ENCODE peak calls at places on chromosomes 12 and 14, in nine cellular contexts. W is tibial artery; P is CD4-positive, alpha-beta memory T cell; F is thoracic aorta; U is astrocyte; S is esophagus muscularis mucosa; K is CD8-positive, alpha-beta T cell; T is psoas muscle; H is cardiac muscle cell. E is an unnamed sample. For H3K9me3, the result is how much of the 10 kb centered on the place peaks cover.

GRCh38 chr14:69877492-69877891 is 1.7 kb upstream of the SMOC1 start:
- DNase-seq in W (no peak), P (no peak), F (no peak), U (no peak), S (no peak), K (no peak), T (no peak), H (peak), E (no peak)

GRCh38 chr14:58107947-58108552 is 44.0 kb downstream of the ARMH4 start:
- DNase-seq in W (no peak), P (peak), F (no peak), U (peak), S (no peak), K (peak), T (no peak), H (peak), E (no peak)

GRCh38 chr12:113185180-113186032 is at the start of the genes DDX54 and RITA1:
- DNase-seq in W (peak), P (peak), F (no peak), U (peak), S (peak), K (peak), T (peak), H (peak), E (peak)

GRCh38 chr14:72788972-72789728 is 104.8 kb downstream of the DPF3 start:
- DNase-seq in W (no peak), P (no peak), F (no peak), U (no peak), S (no peak), K (no peak), T (no peak), H (no peak), E (no peak)

GRCh38 chr12:13566286-13566685 is 369.8 kb downstream of the EMP1 start:
- DNase-seq in W (no peak), P (no peak), F (no peak), U (no peak), S (no peak), K (no peak), T (no peak), H (no peak), E (no peak)

GRCh38 chr12:38921025-38921677 is 15.8 kb upstream of the CPNE8 start:
- DNase-seq in W (peak), P (peak), F (no peak), U (peak), S (no peak), K (no peak), T (no peak), H (peak), E (no peak)

GRCh38 chr14:100731011-100731670 is 4.4 kb downstream of the DLK1 start:
- DNase-seq in W (no peak), P (no peak), F (no peak), U (no peak), S (no peak), K (no peak), T (no peak), H (no peak), E (no peak)

GRCh38 chr12:124941170-124941527 is 26.7 kb upstream of the UBC start:
- DNase-seq in W (no peak), P (no peak), F (no peak), U (no peak), S (no peak), K (no peak), T (no peak), H (no peak), E (no peak)

GRCh38 chr14:93986972-93987371 is 10.1 kb upstream of the CCDC197 start:
- DNase-seq in W (no peak), P (no peak), F (no peak), U (no peak), S (no peak), K (no peak), T (peak), H (no peak), E (no peak)

GRCh38 chr14:74638970-74639369 is 26.9 kb upstream of the LTBP2 start:
- DNase-seq in W (no peak), P (no peak), F (no peak), U (no peak), S (no peak), K (no peak), T (no peak), H (peak), E (no peak)

GRCh38 chr12:124497658-124498057 is 69.8 kb downstream of the NCOR2 start:
- DNase-seq in W (peak), P (no peak), F (peak), U (peak), S (peak), K (no peak), T (peak), H (peak), E (no peak)

GRCh38 chr14:78967111-78967809 is 797.1 kb downstream of the NRXN3 start:
- DNase-seq in W (no peak), P (no peak), F (no peak), U (peak), S (no peak), K (no peak), T (no peak), H (peak), E (no peak)

GRCh38 chr14:75879031-75879430 is 102.8 kb downstream of the TGFB3 start:
- DNase-seq in W (no peak), P (no peak), F (no peak), U (peak), S (no peak), K (no peak), T (no peak), H (peak), E (no peak)

GRCh38 chr12:94073441-94074051 is 74.8 kb upstream of the PLXNC1 start:
- DNase-seq in W (peak), P (no peak), F (no peak), U (no peak), S (no peak), K (no peak), T (peak), H (peak), E (no peak)

GRCh38 chr14:104386281-104386841 is 193.2 kb upstream of the C14orf180 start:
- DNase-seq in W (peak), P (no peak), F (no peak), U (no peak), S (no peak), K (no peak), T (no peak), H (no peak), E (no peak)

GRCh38 chr12:10212623-10213131 is at the start of gene GABARAPL1:
- DNase-seq in W (peak), P (peak), F (peak), U (peak), S (peak), K (peak), T (peak), H (peak), E (peak)

GRCh38 chr12:123120452-123121166 is 30.3 kb downstream of the PITPNM2 start:
- DNase-seq in W (no peak), P (peak), F (no peak), U (no peak), S (no peak), K (peak), T (no peak), H (no peak), E (no peak)

GRCh38 chr14:52900731-52901130 is 50.1 kb downstream of the FERMT2 start:
- DNase-seq in W (no peak), P (no peak), F (no peak), U (no peak), S (no peak), K (no peak), T (no peak), H (no peak), E (no peak)

GRCh38 chr12:53696285-53696654 is 20.4 kb upstream of the ATP5MC2 start:
- DNase-seq in W (peak), P (no peak), F (no peak), U (peak), S (no peak), K (no peak), T (no peak), H (peak), E (no peak)

GRCh38 chr12:42725839-42726238 is 136.3 kb upstream of the PRICKLE1 start:
- DNase-seq in W (no peak), P (no peak), F (no peak), U (peak), S (no peak), K (no peak), T (no peak), H (peak), E (no peak)

GRCh38 chr12:101967506-101967905 is 90.1 kb downstream of the DRAM1 start:
- DNase-seq in W (no peak), P (peak), F (no peak), U (no peak), S (no peak), K (no peak), T (no peak), H (no peak), E (no peak)

GRCh38 chr14:100375273-100375962 is 52.3 kb downstream of the SLC25A47 start:
- DNase-seq in W (peak), P (peak), F (peak), U (peak), S (peak), K (peak), T (peak), H (peak), E (peak)

GRCh38 chr12:6223545-6223944 is 23.3 kb downstream of the CD9 start:
- DNase-seq in W (no peak), P (no peak), F (no peak), U (no peak), S (no peak), K (no peak), T (no peak), H (no peak), E (no peak)

GRCh38 chr14:51473808-51474207 is 177.9 kb upstream of the FRMD6 start:
- DNase-seq in W (no peak), P (no peak), F (no peak), U (peak), S (no peak), K (no peak), T (no peak), H (no peak), E (no peak)

GRCh38 chr14:51846631-51847488 is 13.6 kb upstream of the GNG2 start:
- DNase-seq in W (peak), P (peak), F (no peak), U (peak), S (no peak), K (peak), T (peak), H (peak), E (peak)

GRCh38 chr12:122111070-122111750 is 32.7 kb downstream of the MLXIP start:
- DNase-seq in W (no peak), P (no peak), F (no peak), U (no peak), S (no peak), K (no peak), T (no peak), H (no peak), E (no peak)

GRCh38 chr12:72057330-72057911 is 118.8 kb downstream of the TPH2 start:
- DNase-seq in W (no peak), P (no peak), F (no peak), U (peak), S (no peak), K (no peak), T (no peak), H (peak), E (no peak)

GRCh38 chr12:96220902-96221301 is 26.7 kb downstream of the ELK3 start:
- DNase-seq in W (no peak), P (no peak), F (no peak), U (peak), S (no peak), K (no peak), T (no peak), H (no peak), E (no peak)

GRCh38 chr14:88842414-88842813 is 18.0 kb downstream of the TTC8 start:
- DNase-seq in W (no peak), P (no peak), F (no peak), U (no peak), S (no peak), K (no peak), T (no peak), H (no peak), E (no peak)

GRCh38 chr14:38078393-38078792 is 129.3 kb upstream of the SSTR1 start:
- DNase-seq in W (peak), P (peak), F (no peak), U (no peak), S (no peak), K (peak), T (no peak), H (no peak), E (no peak)

GRCh38 chr14:61564623-61565091 is 130.7 kb upstream of the HIF1A start:
- DNase-seq in W (no peak), P (no peak), F (no peak), U (peak), S (no peak), K (no peak), T (no peak), H (peak), E (no peak)

GRCh38 chr14:83867871-83868270 is 1662.1 kb upstream of the FLRT2 start:
- DNase-seq in W (no peak), P (no peak), F (no peak), U (no peak), S (no peak), K (no peak), T (no peak), H (no peak), E (no peak)

GRCh38 chr12:60205500-60205899 is 609.7 kb downstream of the SLC16A7 start:
- DNase-seq in W (no peak), P (no peak), F (no peak), U (peak), S (no peak), K (no peak), T (no peak), H (peak), E (no peak)

GRCh38 chr12:80589091-80589490 is 118.3 kb upstream of the MYF6 start:
- DNase-seq in W (no peak), P (no peak), F (no peak), U (no peak), S (no peak), K (no peak), T (no peak), H (no peak), E (no peak)

GRCh38 chr12:80590085-80590484 is 117.3 kb upstream of the MYF6 start:
- DNase-seq in W (no peak), P (no peak), F (no peak), U (peak), S (no peak), K (no peak), T (no peak), H (no peak), E (no peak)

GRCh38 chr12:80596509-80596908 is 110.9 kb upstream of the MYF6 start:
- DNase-seq in W (no peak), P (no peak), F (no peak), U (no peak), S (no peak), K (no peak), T (no peak), H (no peak), E (no peak)

GRCh38 chr12:80598004-80598606 is 109.3 kb upstream of the MYF6 start:
- DNase-seq in W (no peak), P (no peak), F (no peak), U (peak), S (no peak), K (no peak), T (no peak), H (peak), E (no peak)

DNA sequence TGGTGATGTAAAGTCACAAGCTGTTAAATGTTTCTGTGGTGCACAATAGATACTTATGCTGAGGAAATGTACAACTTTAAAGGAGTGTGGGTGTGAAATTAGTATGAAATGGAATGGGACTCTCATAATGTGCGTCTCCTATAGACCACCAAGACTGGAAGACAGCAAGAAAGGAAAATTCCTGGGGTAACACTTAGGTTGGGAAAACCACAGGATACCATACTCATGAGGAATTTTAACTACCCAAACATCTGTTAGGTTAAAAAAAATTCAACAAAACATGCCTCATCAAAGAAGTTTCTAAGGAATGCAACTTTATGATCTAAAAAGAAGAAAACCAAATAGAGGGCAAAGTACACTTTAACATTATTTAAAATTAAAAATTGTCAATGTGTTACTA is 113.7 kb upstream of the MYF6 start:
- DNase-seq in W (no peak), P (no peak), F (no peak), U (peak), S (no peak), K (no peak), T (no peak), H (peak), E (no peak)
- H3K4me3 ChIP-seq in W (no peak), P (no peak), F (no peak), U (no peak), S (no peak), K (no peak), T (no peak), H (no peak), E (no peak)

DNA sequence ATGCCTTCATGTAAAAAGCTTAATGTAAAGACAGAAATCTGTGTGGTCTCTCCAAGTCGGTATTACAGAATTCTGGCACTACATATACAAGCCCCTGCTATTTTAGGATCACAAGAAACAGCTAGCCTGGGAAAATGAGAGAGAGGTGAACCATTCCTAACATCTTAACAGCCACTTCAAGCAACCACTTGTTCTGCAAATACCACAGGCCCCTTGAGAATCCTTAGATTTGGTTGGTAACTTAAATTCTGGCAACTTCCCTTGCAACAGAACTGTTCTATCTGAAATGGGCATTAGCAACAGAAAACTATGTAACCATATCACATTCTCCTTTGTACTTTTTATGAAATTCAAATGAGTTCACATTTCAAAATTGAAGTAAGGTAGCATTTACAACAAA is 68.5 kb downstream of the SPPL3 start:
- DNase-seq in W (no peak), P (no peak), F (no peak), U (peak), S (no peak), K (no peak), T (no peak), H (no peak), E (no peak)
- H3K9me3 ChIP-seq in W (under half), P (under half), F (under half), U (under half), S (under half), K (under half), T (under half), H (under half), E (under half)

GRCh38 chr12:45216983-45217485 is 1.1 kb downstream of the ANO6 start:
- DNase-seq in W (no peak), P (no peak), F (no peak), U (no peak), S (no peak), K (no peak), T (no peak), H (no peak), E (no peak)

GRCh38 chr12:45220961-45221360 is 5.1 kb downstream of the ANO6 start:
- DNase-seq in W (no peak), P (no peak), F (no peak), U (no peak), S (no peak), K (no peak), T (no peak), H (no peak), E (no peak)

GRCh38 chr12:45217846-45218245 is 2.0 kb downstream of the ANO6 start:
- DNase-seq in W (no peak), P (no peak), F (no peak), U (no peak), S (no peak), K (no peak), T (no peak), H (no peak), E (no peak)

GRCh38 chr12:45219621-45220020 is 3.7 kb downstream of the ANO6 start:
- DNase-seq in W (no peak), P (no peak), F (no peak), U (no peak), S (no peak), K (no peak), T (no peak), H (no peak), E (no peak)

GRCh38 chr12:45220366-45220931 is 4.6 kb downstream of the ANO6 start:
- DNase-seq in W (no peak), P (no peak), F (no peak), U (no peak), S (no peak), K (no peak), T (no peak), H (no peak), E (no peak)
- H3K4me3 ChIP-seq in W (no peak), P (no peak), F (no peak), U (no peak), S (peak), K (no peak), T (peak), H (no peak), E (no peak)

GRCh38 chr14:105878125-105878524 is 351.7 kb downstream of the TMEM121 start:
- DNase-seq in W (peak), P (no peak), F (no peak), U (no peak), S (no peak), K (peak), T (peak), H (no peak), E (no peak)
- H3K9me3 ChIP-seq in W (under half), P (under half), F (under half), U (under half), S (under half), K (under half), T (under half), H (under half), E (under half)

GRCh38 chr14:59199614-59200013 is 11.1 kb downstream of the DAAM1 start:
- DNase-seq in W (no peak), P (no peak), F (no peak), U (no peak), S (no peak), K (no peak), T (no peak), H (no peak), E (no peak)
- H3K4me3 ChIP-seq in W (no peak), P (no peak), F (no peak), U (no peak), S (no peak), K (no peak), T (no peak), H (no peak), E (no peak)

GRCh38 chr14:67526676-67527459 is 6.2 kb upstream of the PLEKHH1 start:
- DNase-seq in W (no peak), P (peak), F (no peak), U (peak), S (no peak), K (peak), T (no peak), H (peak), E (no peak)

GRCh38 chr14:67526181-67526580 is 6.9 kb upstream of the PLEKHH1 start:
- DNase-seq in W (no peak), P (no peak), F (no peak), U (no peak), S (no peak), K (no peak), T (no peak), H (no peak), E (no peak)

GRCh38 chr14:67527756-67528155 is 5.3 kb upstream of the PLEKHH1 start:
- DNase-seq in W (no peak), P (no peak), F (no peak), U (no peak), S (no peak), K (no peak), T (no peak), H (no peak), E (no peak)

GRCh38 chr14:67524152-67524963 is 8.7 kb upstream of the PLEKHH1 start:
- DNase-seq in W (no peak), P (no peak), F (no peak), U (no peak), S (no peak), K (no peak), T (no peak), H (no peak), E (no peak)

DNA sequence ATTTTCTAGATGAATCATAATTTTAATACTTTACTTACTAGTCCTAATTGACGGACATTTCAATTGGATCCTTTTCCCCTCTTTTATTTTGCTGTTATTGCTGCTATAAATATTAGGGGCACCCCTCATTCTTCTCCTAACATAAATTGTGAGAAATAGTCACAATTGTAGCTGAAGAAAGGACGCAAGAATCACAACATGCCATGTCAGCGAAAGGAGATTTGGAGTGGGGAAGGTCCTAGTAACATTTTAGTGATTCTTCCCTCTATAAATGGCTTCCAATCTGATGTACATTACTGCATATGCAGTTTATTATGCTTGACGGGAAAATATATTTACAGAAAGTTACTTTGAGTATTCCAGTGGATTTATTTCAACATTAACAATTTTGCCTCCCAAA is 7.7 kb upstream of the PLEKHH1 start:
- DNase-seq in W (no peak), P (no peak), F (no peak), U (no peak), S (no peak), K (no peak), T (no peak), H (no peak), E (no peak)
- H3K9me3 ChIP-seq in W (under half), P (under half), F (under half), U (under half), S (under half), K (under half), T (under half), H (under half), E (under half)